ENCODE peak calls at places on chromosomes 6 and 20, in five cellular contexts. One of them, this sample, is unnamed.

GRCh38 chr6:118663993-118664985 is 12.9 kb upstream of the CEP85L start:
- DNase-seq in DMS 273 treated with DMSO at 0.1 percent for 48 hours: no peak
- DNase-seq in activated CD4-positive, CD25-positive, alpha-beta regulatory T cell: no peak
- DNase-seq in kidney tubule cell: peak
- DNase-seq in left lung: no peak
- DNase-seq in this sample: no peak

GRCh38 chr20:37359836-37360235 is 13.9 kb downstream of the SRC start:
- DNase-seq in left lung: no peak
- DNase-seq in kidney tubule cell: no peak
- DNase-seq in activated CD4-positive, CD25-positive, alpha-beta regulatory T cell: no peak
- DNase-seq in DMS 273 treated with DMSO at 0.1 percent for 48 hours: no peak
- DNase-seq in this sample: no peak

GRCh38 chr6:140758169-140758877 is 1374.4 kb upstream of the GJE1 start:
- DNase-seq in left lung: no peak
- DNase-seq in DMS 273 treated with DMSO at 0.1 percent for 48 hours: no peak
- DNase-seq in activated CD4-positive, CD25-positive, alpha-beta regulatory T cell: no peak
- DNase-seq in kidney tubule cell: no peak
- DNase-seq in this sample: no peak

GRCh38 chr6:2715737-2716136 is 35.0 kb downstream of the MYLK4 start:
- DNase-seq in left lung: no peak
- DNase-seq in kidney tubule cell: no peak
- DNase-seq in activated CD4-positive, CD25-positive, alpha-beta regulatory T cell: no peak
- DNase-seq in DMS 273 treated with DMSO at 0.1 percent for 48 hours: no peak
- DNase-seq in this sample: no peak

GRCh38 chr6:136703331-136703846 is 88.9 kb downstream of the MAP3K5 start:
- DNase-seq in kidney tubule cell: no peak
- DNase-seq in DMS 273 treated with DMSO at 0.1 percent for 48 hours: no peak
- DNase-seq in left lung: no peak
- DNase-seq in activated CD4-positive, CD25-positive, alpha-beta regulatory T cell: no peak
- DNase-seq in this sample: no peak

GRCh38 chr6:41596096-41596685 is 42.1 kb upstream of the MDFI start:
- DNase-seq in left lung: no peak
- DNase-seq in kidney tubule cell: no peak
- DNase-seq in DMS 273 treated with DMSO at 0.1 percent for 48 hours: no peak
- DNase-seq in activated CD4-positive, CD25-positive, alpha-beta regulatory T cell: no peak
- DNase-seq in this sample: no peak

GRCh38 chr6:75436869-75437268 is 56.7 kb downstream of the FILIP1 start:
- DNase-seq in left lung: no peak
- DNase-seq in activated CD4-positive, CD25-positive, alpha-beta regulatory T cell: no peak
- DNase-seq in kidney tubule cell: no peak
- DNase-seq in DMS 273 treated with DMSO at 0.1 percent for 48 hours: no peak
- DNase-seq in this sample: no peak

GRCh38 chr6:170523256-170524187 is 29.6 kb downstream of the PSMB1 start:
- DNase-seq in kidney tubule cell: no peak
- DNase-seq in activated CD4-positive, CD25-positive, alpha-beta regulatory T cell: no peak
- DNase-seq in left lung: no peak
- DNase-seq in DMS 273 treated with DMSO at 0.1 percent for 48 hours: no peak
- DNase-seq in this sample: no peak

GRCh38 chr6:53888931-53889330 is 94.1 kb downstream of the LRRC1 start:
- DNase-seq in DMS 273 treated with DMSO at 0.1 percent for 48 hours: no peak
- DNase-seq in activated CD4-positive, CD25-positive, alpha-beta regulatory T cell: no peak
- DNase-seq in kidney tubule cell: no peak
- DNase-seq in left lung: no peak
- DNase-seq in this sample: no peak

GRCh38 chr6:84752118-84752850 is 12.1 kb downstream of the TBX18 start:
- DNase-seq in DMS 273 treated with DMSO at 0.1 percent for 48 hours: no peak
- DNase-seq in left lung: no peak
- DNase-seq in activated CD4-positive, CD25-positive, alpha-beta regulatory T cell: no peak
- DNase-seq in kidney tubule cell: no peak
- DNase-seq in this sample: no peak

GRCh38 chr20:56411759-56412472 is at the start of gene CASS4:
- DNase-seq in kidney tubule cell: peak
- DNase-seq in DMS 273 treated with DMSO at 0.1 percent for 48 hours: no peak
- DNase-seq in activated CD4-positive, CD25-positive, alpha-beta regulatory T cell: no peak
- DNase-seq in left lung: no peak
- DNase-seq in this sample: no peak

GRCh38 chr20:18267815-18268214 is 20.5 kb upstream of the ZNF133 start:
- DNase-seq in DMS 273 treated with DMSO at 0.1 percent for 48 hours: no peak
- DNase-seq in kidney tubule cell: peak
- DNase-seq in left lung: no peak
- DNase-seq in activated CD4-positive, CD25-positive, alpha-beta regulatory T cell: no peak
- DNase-seq in this sample: peak

GRCh38 chr6:36650848-36651247 is 27.7 kb upstream of the CDKN1A start:
- DNase-seq in DMS 273 treated with DMSO at 0.1 percent for 48 hours: no peak
- DNase-seq in left lung: no peak
- DNase-seq in activated CD4-positive, CD25-positive, alpha-beta regulatory T cell: no peak
- DNase-seq in kidney tubule cell: no peak
- DNase-seq in this sample: no peak

GRCh38 chr20:51335329-51335841 is 207.1 kb downstream of the NFATC2 start:
- DNase-seq in activated CD4-positive, CD25-positive, alpha-beta regulatory T cell: no peak
- DNase-seq in left lung: no peak
- DNase-seq in kidney tubule cell: peak
- DNase-seq in DMS 273 treated with DMSO at 0.1 percent for 48 hours: no peak
- DNase-seq in this sample: peak

GRCh38 chr6:27472182-27472616 is 706 bp downstream of the ZNF184 start:
- DNase-seq in left lung: peak
- DNase-seq in kidney tubule cell: peak
- DNase-seq in activated CD4-positive, CD25-positive, alpha-beta regulatory T cell: peak
- DNase-seq in DMS 273 treated with DMSO at 0.1 percent for 48 hours: peak
- DNase-seq in this sample: peak

GRCh38 chr6:55794136-55794812 is 81.1 kb downstream of the BMP5 start:
- DNase-seq in left lung: no peak
- DNase-seq in kidney tubule cell: peak
- DNase-seq in DMS 273 treated with DMSO at 0.1 percent for 48 hours: no peak
- DNase-seq in activated CD4-positive, CD25-positive, alpha-beta regulatory T cell: no peak
- DNase-seq in this sample: no peak

GRCh38 chr20:63826753-63827152 is 4.3 kb downstream of the ZBTB46 start:
- DNase-seq in kidney tubule cell: no peak
- DNase-seq in DMS 273 treated with DMSO at 0.1 percent for 48 hours: no peak
- DNase-seq in left lung: no peak
- DNase-seq in activated CD4-positive, CD25-positive, alpha-beta regulatory T cell: no peak
- DNase-seq in this sample: no peak

This sample was measured in SK-MEL-5.